ENCODE peak calls at places on chromosome X, in six cellular contexts. V, T, I, S, G and K are unnamed samples.

GRCh38 chrX:8345473-8345872 is 119.2 kb upstream of the VCX3B start:
- DNase-seq in V (no peak), T (no peak), I (no peak), S (no peak), G (no peak), K (no peak)

GRCh38 chrX:109155161-109155560 is 326.7 kb downstream of the GUCY2F start:
- DNase-seq in V (no peak), T (no peak), I (peak), S (no peak), G (no peak), K (no peak)

GRCh38 chrX:123976671-123977316 is 15.3 kb downstream of the STAG2 start:
- DNase-seq in V (no peak), T (no peak), I (no peak), S (peak), G (no peak), K (peak)

GRCh38 chrX:360496-361150 is 26.1 kb downstream of the PPP2R3B start:
- DNase-seq in V (no peak), T (no peak), I (no peak), S (no peak), G (no peak), K (no peak)

GRCh38 chrX:30864383-30864785 is 24.7 kb downstream of the TAB3 start:
- DNase-seq in V (no peak), T (no peak), I (no peak), S (no peak), G (no peak), K (no peak)

GRCh38 chrX:13473666-13474516 is 95.5 kb upstream of the EGFL6 start:
- DNase-seq in V (no peak), T (no peak), I (peak), S (peak), G (no peak), K (no peak)

GRCh38 chrX:30637874-30638793 is 15.1 kb upstream of the GK start:
- DNase-seq in V (no peak), T (no peak), I (peak), S (no peak), G (no peak), K (no peak)

GRCh38 chrX:30627818-30628652 is 25.2 kb upstream of the GK start:
- DNase-seq in V (no peak), T (no peak), I (no peak), S (no peak), G (no peak), K (no peak)

GRCh38 chrX:55120767-55121358 is 32.0 kb downstream of the PAGE2 start:
- DNase-seq in V (no peak), T (no peak), I (no peak), S (no peak), G (no peak), K (peak)

GRCh38 chrX:72348247-72348979 is 42.7 kb upstream of the CITED1 start:
- DNase-seq in V (no peak), T (no peak), I (no peak), S (no peak), G (no peak), K (no peak)

GRCh38 chrX:131677655-131678628 is 134.1 kb downstream of the OR13H1 start:
- DNase-seq in V (peak), T (no peak), I (peak), S (peak), G (peak), K (peak)

GRCh38 chrX:77502951-77503525 is 55.8 kb downstream of the FGF16 start:
- DNase-seq in V (no peak), T (no peak), I (no peak), S (no peak), G (no peak), K (no peak)